ENCODE peak calls at places on chromosomes 16 and 17, in four cellular contexts. E is body of pancreas, Q is IMR-90, S is fibroblast of lung. O is an unnamed sample.

GRCh38 chr17:42999003-42999525 is 845 bp downstream of the RPL27 start:
- DNase-seq in Q (no peak), E (no peak), S (no peak), O (no peak)

GRCh38 chr16:52488837-52489289 is 58.1 kb downstream of the TOX3 start:
- DNase-seq in E (peak; percentile 74), S (no peak), Q (no peak), O (no peak)

GRCh38 chr16:81608515-81609209 is 164.1 kb downstream of the CMIP start:
- DNase-seq in Q (peak; percentile 65), S (peak; percentile 85), E (peak; percentile 36), O (no peak)

GRCh38 chr17:50533720-50534148 is 1.2 kb downstream of the EPN3 start:
- DNase-seq in E (peak; percentile 89), S (peak; percentile 41), Q (peak; percentile 33), O (no peak)

GRCh38 chr16:47018223-47018891 is 44.9 kb upstream of the DNAJA2 start:
- DNase-seq in Q (peak; percentile 10), E (peak; percentile 68), S (peak; percentile 13), O (no peak)

GRCh38 chr17:80313160-80313829 is 52.6 kb downstream of the RNF213 start:
- DNase-seq in Q (no peak), S (no peak), E (no peak), O (no peak)

GRCh38 chr17:82882715-82883446 is 43.1 kb upstream of the ZNF750 start:
- DNase-seq in S (no peak), Q (no peak), E (peak; percentile 95), O (no peak)

GRCh38 chr16:31202402-31203385 is at the start of gene PYCARD:
- DNase-seq in S (peak; percentile 43), Q (peak; percentile 19), E (peak; percentile 48), O (no peak)

GRCh38 chr16:10598157-10598556 is 17.8 kb upstream of the EMP2 start:
- DNase-seq in E (peak; percentile 18), Q (no peak), S (no peak), O (no peak)
- H3K4me1 ChIP-seq in E (no peaks in the 10 kb centered on the region), Q (peaks cover 2% of the 10 kb centered on the region), S (no peaks in the 10 kb centered on the region), O (no peaks in the 10 kb centered on the region)

DNA sequence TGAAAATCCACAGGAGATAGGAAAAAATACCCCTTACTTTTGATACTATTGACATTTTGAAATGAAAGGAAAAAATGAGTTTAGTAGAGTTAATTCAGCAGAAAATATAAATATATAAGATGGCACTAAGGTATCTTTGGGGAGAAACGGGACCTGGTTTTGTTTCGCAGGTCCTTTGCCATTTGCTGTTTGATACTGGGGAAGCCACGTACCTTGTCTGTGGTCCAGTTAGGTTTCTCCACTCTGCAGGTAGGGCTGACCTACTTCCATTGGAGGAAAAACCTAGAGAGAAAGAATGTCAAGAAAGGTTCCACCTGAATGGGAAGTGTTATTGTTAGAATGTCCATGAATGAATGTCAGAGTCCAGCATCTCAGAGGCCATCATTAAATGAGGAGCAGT is 48.1 kb downstream of the HLF start:
- DNase-seq in Q (no peak), E (no peak), S (no peak), O (no peak)
- H3K27ac ChIP-seq in Q (no peak overlapping the region), E (no peak overlapping the region), S (no peak overlapping the region), O (no peak overlapping the region)

GRCh38 chr17:34503804-34504203 is 75.6 kb upstream of the TMEM132E start:
- DNase-seq in S (no peak), Q (no peak), E (peak; percentile 42), O (no peak)
- H3K4me3 ChIP-seq in S (no peak overlapping the region), Q (no peak overlapping the region), E (no peak overlapping the region), O (no peak overlapping the region)

GRCh38 chr16:88424536-88425230 is 28.4 kb upstream of the ZFPM1 start:
- DNase-seq in S (peak; percentile 17), Q (no peak), E (no peak), O (no peak)

GRCh38 chr16:88423448-88423850 is 29.6 kb upstream of the ZFPM1 start:
- DNase-seq in E (no peak), Q (no peak), S (no peak), O (no peak)

GRCh38 chr16:88421301-88421700 is 31.8 kb upstream of the ZFPM1 start:
- DNase-seq in Q (no peak), S (no peak), E (no peak), O (no peak)

GRCh38 chr16:88421871-88422433 is 31.1 kb upstream of the ZFPM1 start:
- DNase-seq in S (no peak), Q (no peak), E (no peak), O (no peak)

GRCh38 chr16:88422733-88423447 is 30.2 kb upstream of the ZFPM1 start:
- DNase-seq in Q (no peak), S (no peak), E (no peak), O (no peak)
- H3K4me1 ChIP-seq in Q (no peaks in the 10 kb centered on the region), S (no peaks in the 10 kb centered on the region), E (no peaks in the 10 kb centered on the region), O (no peaks in the 10 kb centered on the region)

GRCh38 chr17:9273334-9274118 is 252.2 kb downstream of the NTN1 start:
- DNase-seq in Q (peak; percentile 52), S (peak; percentile 51), E (peak; percentile 4), O (no peak)

GRCh38 chr17:9274119-9274445 is 252.8 kb downstream of the NTN1 start:
- DNase-seq in E (no peak), S (no peak), Q (no peak), O (no peak)

GRCh38 chr17:9270921-9271320 is 249.6 kb downstream of the NTN1 start:
- DNase-seq in S (no peak), Q (no peak), E (no peak), O (no peak)

GRCh38 chr17:9271989-9272388 is 250.7 kb downstream of the NTN1 start:
- DNase-seq in E (no peak), Q (no peak), S (no peak), O (no peak)

GRCh38 chr17:9272506-9272905 is 251.2 kb downstream of the NTN1 start:
- DNase-seq in S (no peak), Q (no peak), E (no peak), O (no peak)
- H3K27ac ChIP-seq in S (no peak overlapping the region), Q (no peak overlapping the region), E (no peak overlapping the region), O (no peak overlapping the region)

DNA sequence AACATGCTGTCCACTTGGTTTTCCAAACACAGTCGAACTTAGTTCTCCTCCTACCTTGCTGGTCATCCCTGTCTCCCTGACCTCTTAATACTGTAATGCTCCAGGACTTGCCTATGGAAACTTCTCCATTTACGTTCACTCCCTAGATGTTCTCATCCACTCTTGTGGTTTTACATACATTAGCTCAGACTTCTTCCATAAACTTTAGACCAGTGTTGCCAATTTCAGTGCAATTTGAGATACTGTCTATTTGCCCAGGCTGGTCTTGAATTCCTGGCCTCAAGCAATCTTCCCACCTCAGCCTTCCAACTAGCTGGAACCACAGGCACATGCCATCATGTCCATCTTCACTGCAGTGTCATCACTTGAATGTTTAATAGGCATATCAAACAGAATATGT is 1.5 kb downstream of the MATCAP1 start:
- DNase-seq in E (no peak), S (no peak), Q (peak; percentile 23), O (no peak)
- H3K4me3 ChIP-seq in E (no peak overlapping the region), S (peak overlapping the region; percentile 67), Q (no peak overlapping the region), O (no peak overlapping the region)

GRCh38 chr16:88462396-88462795 is 9.3 kb downstream of the ZFPM1 start:
- DNase-seq in S (no peak), Q (no peak), E (no peak), O (no peak)

GRCh38 chr16:88465387-88465983 is 12.4 kb downstream of the ZFPM1 start:
- DNase-seq in S (no peak), Q (no peak), E (no peak), O (no peak)

GRCh38 chr16:88464447-88465318 is 11.6 kb downstream of the ZFPM1 start:
- DNase-seq in E (no peak), S (peak; percentile 62), Q (no peak), O (no peak)

GRCh38 chr16:88461291-88462269 is 8.5 kb downstream of the ZFPM1 start:
- DNase-seq in Q (no peak), S (peak; percentile 29), E (peak; percentile 67), O (no peak)

GRCh38 chr16:88463411-88463810 is 10.3 kb downstream of the ZFPM1 start:
- DNase-seq in Q (no peak), E (no peak), S (no peak), O (no peak)
- H3K4me1 ChIP-seq in Q (peaks cover 4% of the 10 kb centered on the region), E (peaks cover 95% of the 10 kb centered on the region), S (no peaks in the 10 kb centered on the region), O (no peaks in the 10 kb centered on the region)